ENCODE peak calls at places on chromosomes 3 and 15, in five cellular contexts. One of them, this sample, is unnamed.

GRCh38 chr3:123633530-123633929 is 48.7 kb upstream of the HACD2 start:
- DNase-seq in endodermal cell: no peak
- DNase-seq in A549: no peak
- DNase-seq in fibroblast of lung: no peak
- DNase-seq in body of pancreas: no peak
- DNase-seq in this sample: peak

GRCh38 chr15:58330468-58330793 is 101.4 kb upstream of the LIPC start:
- DNase-seq in endodermal cell: no peak
- DNase-seq in fibroblast of lung: no peak
- DNase-seq in body of pancreas: no peak
- DNase-seq in A549: no peak
- DNase-seq in this sample: no peak

GRCh38 chr3:71451812-71452211 is 131.7 kb downstream of the FOXP1 start:
- DNase-seq in body of pancreas: no peak
- DNase-seq in endodermal cell: no peak
- DNase-seq in A549: no peak
- DNase-seq in fibroblast of lung: no peak
- DNase-seq in this sample: no peak

GRCh38 chr3:29618395-29619291 is 337.8 kb downstream of the RBMS3 start:
- DNase-seq in body of pancreas: no peak
- DNase-seq in endodermal cell: no peak
- DNase-seq in A549: no peak
- DNase-seq in fibroblast of lung: peak
- DNase-seq in this sample: peak

GRCh38 chr3:58167431-58168351 is 43.1 kb downstream of the DNASE1L3 start:
- DNase-seq in A549: peak
- DNase-seq in body of pancreas: peak
- DNase-seq in fibroblast of lung: peak
- DNase-seq in endodermal cell: peak
- DNase-seq in this sample: peak

GRCh38 chr3:73021301-73021700 is 24.7 kb downstream of the PPP4R2 start:
- DNase-seq in A549: no peak
- DNase-seq in body of pancreas: no peak
- DNase-seq in endodermal cell: no peak
- DNase-seq in fibroblast of lung: no peak
- DNase-seq in this sample: no peak

GRCh38 chr15:96354731-96355560 is 24.4 kb downstream of the NR2F2 start:
- DNase-seq in A549: peak
- DNase-seq in fibroblast of lung: peak
- DNase-seq in endodermal cell: no peak
- DNase-seq in body of pancreas: no peak
- DNase-seq in this sample: peak

GRCh38 chr3:165855581-165855980 is 18.4 kb upstream of the BCHE start:
- DNase-seq in fibroblast of lung: peak
- DNase-seq in endodermal cell: no peak
- DNase-seq in A549: no peak
- DNase-seq in body of pancreas: no peak
- DNase-seq in this sample: peak

GRCh38 chr15:100713163-100713867 is 110.9 kb downstream of the ASB7 start:
- DNase-seq in A549: peak
- DNase-seq in fibroblast of lung: peak
- DNase-seq in body of pancreas: peak
- DNase-seq in endodermal cell: peak
- DNase-seq in this sample: peak

GRCh38 chr3:185161761-185162160 is 8.9 kb upstream of the C3orf70 start:
- DNase-seq in fibroblast of lung: no peak
- DNase-seq in A549: no peak
- DNase-seq in endodermal cell: no peak
- DNase-seq in body of pancreas: no peak
- DNase-seq in this sample: no peak

GRCh38 chr15:25345943-25346342 is 92.9 kb downstream of the UBE3A start:
- DNase-seq in fibroblast of lung: peak
- DNase-seq in A549: no peak
- DNase-seq in endodermal cell: peak
- DNase-seq in body of pancreas: no peak
- DNase-seq in this sample: peak

GRCh38 chr15:73959012-73959581 is 32.8 kb downstream of the LOXL1 start:
- DNase-seq in body of pancreas: no peak
- DNase-seq in fibroblast of lung: no peak
- DNase-seq in endodermal cell: no peak
- DNase-seq in A549: no peak
- DNase-seq in this sample: no peak

GRCh38 chr15:58306591-58307312 is 125.0 kb upstream of the LIPC start:
- DNase-seq in A549: no peak
- DNase-seq in fibroblast of lung: peak
- DNase-seq in body of pancreas: no peak
- DNase-seq in endodermal cell: no peak
- DNase-seq in this sample: peak

GRCh38 chr15:60814062-60814461 is 335.1 kb upstream of the ICE2 start:
- DNase-seq in fibroblast of lung: no peak
- DNase-seq in A549: no peak
- DNase-seq in endodermal cell: no peak
- DNase-seq in body of pancreas: no peak
- DNase-seq in this sample: peak

GRCh38 chr15:28892789-28893610 is 7.2 kb downstream of the APBA2 start:
- DNase-seq in body of pancreas: peak
- DNase-seq in fibroblast of lung: peak
- DNase-seq in endodermal cell: no peak
- DNase-seq in A549: no peak
- DNase-seq in this sample: peak

GRCh38 chr3:172201136-172201989 is 162.0 kb downstream of the FNDC3B start:
- DNase-seq in fibroblast of lung: peak
- DNase-seq in A549: no peak
- DNase-seq in body of pancreas: peak
- DNase-seq in endodermal cell: no peak
- DNase-seq in this sample: peak

GRCh38 chr3:153311531-153311930 is 149.5 kb downstream of the RAP2B start:
- DNase-seq in fibroblast of lung: peak
- DNase-seq in A549: no peak
- DNase-seq in endodermal cell: no peak
- DNase-seq in body of pancreas: no peak
- DNase-seq in this sample: no peak

GRCh38 chr15:99239545-99240198 is 9.7 kb downstream of the TTC23 start:
- DNase-seq in A549: no peak
- DNase-seq in endodermal cell: no peak
- DNase-seq in fibroblast of lung: peak
- DNase-seq in body of pancreas: no peak
- DNase-seq in this sample: no peak

GRCh38 chr3:178300441-178300959 is 235.7 kb upstream of the KCNMB2 start:
- DNase-seq in fibroblast of lung: no peak
- DNase-seq in A549: no peak
- DNase-seq in body of pancreas: no peak
- DNase-seq in endodermal cell: no peak
- DNase-seq in this sample: no peak

GRCh38 chr3:59654120-59654952 is 604.5 kb upstream of the CFAP20DC start:
- DNase-seq in A549: no peak
- DNase-seq in body of pancreas: peak
- DNase-seq in fibroblast of lung: peak
- DNase-seq in endodermal cell: no peak
- DNase-seq in this sample: peak

GRCh38 chr15:34726407-34727100 is 28.2 kb downstream of the GJD2 start:
- DNase-seq in fibroblast of lung: peak
- DNase-seq in endodermal cell: no peak
- DNase-seq in A549: no peak
- DNase-seq in body of pancreas: no peak
- DNase-seq in this sample: no peak

GRCh38 chr3:111848246-111848645 is 10.8 kb upstream of the PHLDB2 start:
- DNase-seq in fibroblast of lung: no peak
- DNase-seq in body of pancreas: no peak
- DNase-seq in endodermal cell: no peak
- DNase-seq in A549: no peak
- DNase-seq in this sample: no peak

GRCh38 chr3:55524565-55525244 is 37.6 kb upstream of the WNT5A start:
- DNase-seq in body of pancreas: no peak
- DNase-seq in A549: no peak
- DNase-seq in fibroblast of lung: peak
- DNase-seq in endodermal cell: no peak
- DNase-seq in this sample: peak

GRCh38 chr15:46126581-46126980 is 491.8 kb downstream of the SQOR start:
- DNase-seq in A549: no peak
- DNase-seq in endodermal cell: no peak
- DNase-seq in body of pancreas: no peak
- DNase-seq in fibroblast of lung: peak
- DNase-seq in this sample: no peak

DNA sequence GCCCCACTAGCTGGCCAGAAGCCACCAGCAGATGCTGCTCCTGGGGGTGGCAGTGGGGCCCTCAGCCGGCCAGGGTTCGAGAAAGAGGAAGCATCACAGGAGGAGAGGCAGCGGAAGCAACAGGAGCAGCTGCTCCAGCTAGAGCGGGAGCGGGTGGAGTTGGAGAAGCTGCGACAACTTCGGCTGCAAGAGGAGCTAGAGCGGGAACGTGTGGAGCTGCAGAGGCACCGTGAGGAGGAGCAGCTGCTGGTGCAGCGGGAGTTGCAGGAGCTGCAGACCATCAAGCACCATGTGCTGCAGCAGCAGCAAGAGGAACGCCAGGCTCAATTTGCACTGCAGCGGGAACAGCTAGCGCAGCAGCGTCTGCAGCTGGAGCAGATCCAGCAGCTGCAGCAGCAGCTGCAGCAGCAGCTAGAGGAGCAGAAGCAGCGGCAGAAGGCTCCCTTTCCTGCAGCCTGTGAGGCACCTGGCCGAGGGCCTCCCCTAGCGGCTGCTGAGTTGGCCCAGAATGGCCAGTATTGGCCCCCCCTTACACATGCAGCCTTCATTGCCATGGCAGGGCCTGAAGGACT is 17.5 kb upstream of the APEH start:
- DNase-seq in body of pancreas: no peak
- DNase-seq in fibroblast of lung: no peak
- DNase-seq in endodermal cell: no peak
- DNase-seq in A549: no peak
- DNase-seq in this sample: no peak
- TF ChIP-seq CTCF in body of pancreas: no peak
- TF ChIP-seq CTCF in fibroblast of lung: no peak
- TF ChIP-seq CTCF in endodermal cell: peak
- TF ChIP-seq CTCF in A549: no peak
- TF ChIP-seq CTCF in this sample: no peak

DNA sequence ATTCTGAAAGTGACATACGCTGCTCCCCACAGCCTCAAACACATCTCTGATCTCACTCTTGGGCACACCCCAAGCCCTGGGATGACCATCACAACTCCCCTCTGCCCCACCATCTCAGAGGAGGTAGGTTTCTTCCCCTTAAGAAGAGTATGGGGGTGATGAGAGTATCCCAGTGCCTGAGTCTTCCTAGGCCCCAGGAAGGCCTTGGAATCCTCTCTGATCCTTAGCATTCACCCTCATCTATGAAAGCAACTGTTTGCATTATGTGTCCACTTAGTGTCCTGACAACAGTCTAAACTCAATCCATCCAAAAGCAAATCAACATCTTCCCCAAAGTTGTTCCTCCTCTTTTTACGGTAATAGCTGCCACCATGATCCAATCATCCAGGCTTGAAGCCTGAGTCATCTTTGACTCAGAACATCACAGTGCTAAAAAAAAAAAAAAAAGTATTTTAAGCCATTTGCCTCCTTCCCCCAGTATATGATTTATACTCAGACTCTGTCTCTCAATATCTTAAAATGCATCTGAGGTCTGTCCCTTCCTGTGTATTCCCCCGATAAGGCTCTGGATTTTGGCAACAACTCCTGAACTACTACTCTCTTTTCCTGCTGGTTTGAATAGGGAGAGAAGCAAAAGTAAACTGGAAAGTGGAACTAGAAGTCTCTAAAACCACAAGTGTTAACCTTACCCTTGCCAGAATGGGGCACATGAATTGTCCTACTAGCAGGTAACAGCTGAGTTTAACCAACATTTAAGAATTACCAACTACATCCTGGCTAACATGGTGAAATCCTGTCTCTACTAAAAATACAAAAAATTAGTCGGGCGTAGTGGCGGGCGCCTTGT is 22.5 kb downstream of the POPDC2 start:
- DNase-seq in body of pancreas: no peak
- DNase-seq in endodermal cell: no peak
- DNase-seq in A549: no peak
- DNase-seq in fibroblast of lung: peak
- DNase-seq in this sample: peak
- H3K4me3 ChIP-seq in body of pancreas: no peak
- H3K4me3 ChIP-seq in endodermal cell: no peak
- H3K4me3 ChIP-seq in A549: no peak
- H3K4me3 ChIP-seq in fibroblast of lung: no peak
- H3K4me3 ChIP-seq in this sample: no peak

DNA sequence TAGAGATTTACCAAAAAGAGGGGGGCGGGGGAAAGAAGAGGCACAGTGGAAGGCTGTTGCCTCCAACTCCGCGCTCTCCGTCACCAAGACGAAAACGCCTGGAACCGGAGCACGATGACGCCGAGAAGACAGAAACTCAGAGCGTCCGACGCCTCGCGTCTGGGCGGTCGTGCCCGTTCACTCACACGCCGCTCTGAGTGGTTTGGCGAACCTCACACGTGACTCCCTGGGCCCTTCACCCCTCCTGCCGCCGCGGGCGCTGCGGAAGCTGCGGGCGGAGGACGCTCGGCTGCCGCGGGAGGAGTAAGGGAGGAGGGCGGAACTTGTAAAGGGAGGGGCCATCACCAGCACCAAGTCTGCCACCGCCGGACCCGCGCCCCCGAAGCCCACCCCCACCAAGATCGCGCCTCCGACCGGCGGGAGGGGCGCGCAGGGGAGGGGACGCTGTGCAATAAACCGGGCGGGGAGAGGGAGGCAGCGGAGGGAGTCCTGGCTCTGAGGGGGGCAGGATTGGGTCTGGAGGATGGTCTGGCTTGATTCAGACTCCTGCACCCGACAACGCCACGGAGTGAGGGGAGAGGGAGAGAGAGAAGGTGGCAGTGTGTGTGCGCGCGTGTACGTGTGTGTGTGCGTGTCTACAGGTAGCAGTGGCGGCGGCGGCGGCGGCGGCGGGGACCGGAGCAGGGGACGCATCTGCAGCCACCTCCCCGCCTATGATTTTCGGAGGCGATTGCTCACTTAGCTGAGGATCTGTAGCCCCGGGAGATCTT is 1.9 kb upstream of the NLGN1 start:
- DNase-seq in body of pancreas: peak
- DNase-seq in A549: no peak
- DNase-seq in endodermal cell: peak
- DNase-seq in fibroblast of lung: peak
- DNase-seq in this sample: peak
- TF ChIP-seq CTCF in body of pancreas: no peak
- TF ChIP-seq CTCF in A549: no peak
- TF ChIP-seq CTCF in endodermal cell: peak
- TF ChIP-seq CTCF in fibroblast of lung: no peak
- TF ChIP-seq CTCF in this sample: no peak

DNA sequence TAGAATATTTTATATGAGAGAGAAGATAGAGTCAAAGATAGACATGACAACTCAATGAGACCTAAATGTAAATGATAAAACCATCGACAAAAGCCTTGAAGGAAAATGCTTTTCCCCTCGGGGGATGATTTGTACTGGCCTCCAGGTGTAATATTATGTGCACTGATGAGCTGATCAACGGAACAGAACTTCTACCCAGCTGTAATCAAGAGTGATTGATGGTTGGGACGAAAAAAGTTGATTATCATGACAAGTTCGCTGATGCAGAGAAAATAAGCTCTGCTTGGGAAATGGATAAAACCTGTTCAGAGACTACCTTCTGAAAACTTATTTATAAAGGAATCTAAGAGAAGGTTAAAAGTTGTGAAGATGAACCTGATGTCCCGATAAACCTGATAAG is 210.7 kb downstream of the ZNF385D start:
- DNase-seq in endodermal cell: no peak
- DNase-seq in body of pancreas: no peak
- DNase-seq in fibroblast of lung: no peak
- DNase-seq in A549: no peak
- DNase-seq in this sample: no peak
- H3K4me3 ChIP-seq in endodermal cell: no peak
- H3K4me3 ChIP-seq in body of pancreas: no peak
- H3K4me3 ChIP-seq in fibroblast of lung: no peak
- H3K4me3 ChIP-seq in A549: no peak
- H3K4me3 ChIP-seq in this sample: no peak